ENCODE peak calls at places on chromosome 22, in nine cellular contexts. F is transverse colon, O is ovary, Y is A549, P is GM12891, K is IMR-90, I is Peyer's patch, R is heart left ventricle, J is esophagus muscularis mucosa. G is an unnamed sample.

GRCh38 chr22:43135565-43135964 is 7.6 kb downstream of the MCAT start:
- DNase-seq in R (no peak), K (no peak), I (no peak), P (no peak), F (no peak), O (no peak), J (no peak), Y (no peak), G (no peak)

GRCh38 chr22:29152381-29153138 is 53.1 kb upstream of the EMID1 start:
- DNase-seq in K (no peak), J (no peak), O (peak), I (no peak), P (no peak), Y (no peak), F (no peak), R (no peak), G (peak)

GRCh38 chr22:37639070-37639760 is at the start of gene SH3BP1:
- DNase-seq in Y (no peak), P (peak), K (no peak), O (peak), I (peak), J (no peak), R (no peak), F (peak), G (peak)

GRCh38 chr22:45846952-45847351 is 130.0 kb downstream of the WNT7B start:
- DNase-seq in R (no peak), Y (no peak), I (no peak), J (no peak), F (no peak), K (no peak), O (no peak), P (no peak), G (peak)

GRCh38 chr22:37427711-37428635 is 694 bp upstream of the ELFN2 start:
- DNase-seq in P (no peak), F (no peak), R (no peak), Y (no peak), O (no peak), J (no peak), K (no peak), I (no peak), G (no peak)

GRCh38 chr22:45886502-45886901 is 90.5 kb downstream of the WNT7B start:
- DNase-seq in J (no peak), F (no peak), R (no peak), Y (no peak), I (no peak), O (no peak), P (no peak), K (no peak), G (no peak)

GRCh38 chr22:29301716-29302401 is 4.6 kb upstream of the GAS2L1 start:
- DNase-seq in P (no peak), K (no peak), Y (no peak), F (no peak), R (no peak), I (no peak), J (no peak), O (no peak), G (peak)

GRCh38 chr22:46780453-46780852 is 18.0 kb downstream of the TBC1D22A start:
- DNase-seq in R (no peak), K (no peak), O (no peak), I (no peak), F (no peak), P (no peak), Y (no peak), J (no peak), G (no peak)

GRCh38 chr22:27318516-27318915 is 483.0 kb downstream of the MN1 start:
- DNase-seq in Y (no peak), I (no peak), P (no peak), R (peak), O (peak), K (peak), F (peak), J (no peak), G (peak)

GRCh38 chr22:43832393-43833265 is 20.5 kb upstream of the EFCAB6 start:
- DNase-seq in O (no peak), K (no peak), I (no peak), J (no peak), R (no peak), Y (no peak), P (no peak), F (no peak), G (no peak)

GRCh38 chr22:21707677-21708076 is 27.9 kb downstream of the YPEL1 start:
- DNase-seq in K (peak), P (no peak), I (no peak), J (no peak), Y (no peak), O (no peak), R (no peak), F (no peak), G (peak)

GRCh38 chr22:44042822-44043221 is 18.7 kb downstream of the PARVB start:
- DNase-seq in P (no peak), K (peak), O (no peak), F (no peak), R (no peak), I (no peak), J (no peak), Y (no peak), G (peak)

GRCh38 chr22:30445438-30445936 is 19.9 kb downstream of the MTFP1 start:
- DNase-seq in K (peak), Y (no peak), P (no peak), I (no peak), O (no peak), R (no peak), F (no peak), J (no peak), G (no peak)

GRCh38 chr22:22178566-22178965 is 66.0 kb upstream of the VPREB1 start:
- DNase-seq in I (no peak), P (no peak), R (no peak), F (no peak), K (no peak), J (no peak), Y (no peak), O (no peak), G (no peak)

GRCh38 chr22:28899199-28899853 is 16.0 kb downstream of the ZNRF3 start:
- DNase-seq in F (no peak), K (peak), O (no peak), J (no peak), Y (no peak), I (no peak), P (no peak), R (no peak), G (no peak)

GRCh38 chr22:44990810-44991209 is 19.0 kb downstream of the PHF21B start:
- DNase-seq in F (no peak), O (no peak), K (no peak), I (no peak), R (no peak), P (no peak), Y (no peak), J (no peak), G (no peak)

GRCh38 chr22:21709688-21710087 is 25.9 kb downstream of the YPEL1 start:
- DNase-seq in P (no peak), Y (no peak), J (no peak), R (no peak), K (no peak), F (no peak), I (no peak), O (no peak), G (no peak)

GRCh38 chr22:46067159-46068111 is 82.9 kb upstream of the PPARA start:
- DNase-seq in K (no peak), R (no peak), I (no peak), P (no peak), O (no peak), F (peak), J (no peak), Y (no peak), G (no peak)

GRCh38 chr22:45885171-45885840 is 91.7 kb downstream of the WNT7B start:
- DNase-seq in P (no peak), K (no peak), Y (no peak), J (no peak), O (no peak), F (no peak), R (no peak), I (no peak), G (no peak)

GRCh38 chr22:29011200-29011867 is 50.3 kb downstream of the C22orf31 start:
- DNase-seq in J (no peak), F (peak), O (no peak), R (no peak), I (no peak), K (no peak), Y (no peak), P (no peak), G (no peak)

GRCh38 chr22:46946383-46946965 is 184.0 kb downstream of the TBC1D22A start:
- DNase-seq in J (no peak), Y (no peak), K (no peak), O (no peak), P (no peak), I (no peak), F (no peak), R (no peak), G (no peak)

GRCh38 chr22:44455151-44455962 is 42.7 kb downstream of the RTL6 start:
- DNase-seq in K (no peak), R (no peak), F (peak), I (peak), O (no peak), J (peak), P (no peak), Y (no peak), G (no peak)

GRCh38 chr22:19760652-19761002 is at the start of gene TBX1:
- DNase-seq in J (no peak), I (no peak), R (no peak), Y (no peak), P (no peak), K (no peak), F (no peak), O (no peak), G (no peak)
- TF ChIP-seq POLR2A in J (no peak), I (no peak), R (no peak), Y (peak), P (no peak), K (no peak), F (no peak), O (no peak), G (no peak)

DNA sequence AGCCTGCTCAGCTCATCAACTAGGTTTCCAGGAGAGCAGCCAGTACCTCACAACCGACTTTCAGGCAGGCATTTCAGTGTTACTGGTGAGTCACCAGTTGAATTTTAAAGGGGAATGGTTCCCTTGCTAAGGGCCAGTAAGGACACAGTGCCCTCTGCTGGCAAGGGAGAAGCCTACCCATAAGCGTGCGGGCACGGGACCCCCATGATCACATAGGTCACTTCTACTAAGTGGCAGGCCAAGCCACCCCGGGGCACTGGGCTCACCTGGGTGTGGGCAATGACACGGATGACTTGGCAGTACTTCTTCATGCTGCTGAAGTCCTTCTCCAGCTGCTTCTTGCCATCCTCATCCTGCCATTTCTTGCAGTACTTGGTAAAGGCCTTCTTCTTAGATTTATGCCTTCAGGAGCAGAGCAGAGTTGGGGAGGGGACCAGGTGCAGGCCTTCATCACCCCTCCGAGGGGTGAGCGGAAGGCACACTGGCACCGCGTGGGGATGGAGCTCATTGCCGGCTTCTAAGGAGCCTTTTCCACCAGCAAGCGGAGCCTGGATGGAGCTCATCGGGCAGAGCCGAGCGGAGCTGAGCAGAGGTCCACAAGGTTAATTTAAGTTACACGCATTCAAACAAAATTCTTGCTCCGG is 2.9 kb downstream of the RPL3 start:
- DNase-seq in F (peak), Y (no peak), I (peak), P (no peak), K (peak), O (peak), R (peak), J (no peak), G (peak)
- TF ChIP-seq POLR2A in F (no peak), Y (no peak), I (no peak), P (peak), K (peak), O (peak), R (no peak), J (no peak), G (no peak)

DNA sequence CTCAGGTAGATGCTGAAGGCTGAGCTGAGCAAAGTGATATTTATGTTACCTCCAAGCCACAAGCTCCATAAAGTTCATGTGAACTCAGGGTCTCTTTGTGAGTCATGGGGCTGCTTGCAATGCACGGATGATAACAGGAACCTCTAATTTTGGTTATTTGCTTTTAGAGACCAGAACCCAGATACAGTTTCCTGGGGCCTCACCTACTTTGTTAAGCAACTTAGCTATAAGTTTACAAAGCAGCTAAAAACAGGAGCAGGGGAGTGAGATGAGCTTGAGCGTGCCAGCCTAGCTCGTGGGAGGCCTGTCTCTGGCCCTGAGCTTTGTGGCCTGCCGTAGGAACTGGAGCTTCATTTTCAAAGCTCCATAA is 29.2 kb downstream of the SREBF2 start:
- DNase-seq in K (peak), J (no peak), F (no peak), P (no peak), I (peak), Y (no peak), R (no peak), O (no peak), G (no peak)
- TF ChIP-seq POLR2A in K (no peak), J (no peak), F (no peak), P (no peak), I (no peak), Y (no peak), R (no peak), O (no peak), G (no peak)

GRCh38 chr22:23213581-23214341 is 33.5 kb downstream of the BCR start:
- DNase-seq in P (no peak), J (no peak), I (no peak), K (no peak), Y (no peak), R (no peak), F (no peak), O (no peak), G (no peak)
- TF ChIP-seq POLR2A in P (no peak), J (no peak), I (no peak), K (no peak), Y (no peak), R (no peak), F (no peak), O (no peak), G (no peak)

DNA sequence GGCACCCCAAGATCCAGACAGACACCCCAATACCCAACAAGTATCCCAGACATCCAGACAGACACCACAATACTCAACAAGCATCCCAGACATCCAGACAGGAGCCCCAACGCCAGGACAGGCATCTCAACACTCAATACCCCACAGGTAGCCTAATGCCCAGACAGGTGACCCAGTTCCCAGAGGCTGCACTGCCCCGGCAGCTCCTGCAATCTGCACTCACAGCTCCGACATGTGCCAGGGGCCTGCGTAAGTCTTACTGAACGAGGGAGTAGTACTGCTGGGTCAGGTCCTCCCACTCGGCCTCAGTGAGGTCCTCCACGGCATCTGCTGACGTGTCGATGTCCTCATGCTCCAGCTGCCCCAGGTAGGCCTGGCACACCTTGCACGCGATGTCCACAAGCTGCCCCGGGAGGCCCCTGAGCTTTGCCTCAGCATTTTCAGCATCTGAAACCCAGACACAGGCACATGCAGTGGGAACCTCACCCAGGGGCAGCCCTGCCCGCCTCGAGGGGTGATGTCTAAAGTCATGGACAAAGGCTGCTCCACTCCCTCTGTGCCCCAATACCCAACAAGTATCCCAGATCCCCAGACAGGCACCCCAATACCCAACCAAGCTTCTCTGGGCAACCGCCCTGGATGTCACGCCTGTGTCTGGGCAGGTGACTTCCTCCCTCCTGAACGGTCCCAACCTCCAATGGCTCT is 16.6 kb downstream of the TTLL8 start:
- DNase-seq in P (no peak), K (no peak), R (no peak), F (no peak), J (no peak), O (no peak), I (no peak), Y (no peak), G (no peak)
- TF ChIP-seq POLR2A in P (no peak), K (no peak), R (no peak), F (no peak), J (no peak), O (no peak), I (no peak), Y (no peak), G (no peak)

DNA sequence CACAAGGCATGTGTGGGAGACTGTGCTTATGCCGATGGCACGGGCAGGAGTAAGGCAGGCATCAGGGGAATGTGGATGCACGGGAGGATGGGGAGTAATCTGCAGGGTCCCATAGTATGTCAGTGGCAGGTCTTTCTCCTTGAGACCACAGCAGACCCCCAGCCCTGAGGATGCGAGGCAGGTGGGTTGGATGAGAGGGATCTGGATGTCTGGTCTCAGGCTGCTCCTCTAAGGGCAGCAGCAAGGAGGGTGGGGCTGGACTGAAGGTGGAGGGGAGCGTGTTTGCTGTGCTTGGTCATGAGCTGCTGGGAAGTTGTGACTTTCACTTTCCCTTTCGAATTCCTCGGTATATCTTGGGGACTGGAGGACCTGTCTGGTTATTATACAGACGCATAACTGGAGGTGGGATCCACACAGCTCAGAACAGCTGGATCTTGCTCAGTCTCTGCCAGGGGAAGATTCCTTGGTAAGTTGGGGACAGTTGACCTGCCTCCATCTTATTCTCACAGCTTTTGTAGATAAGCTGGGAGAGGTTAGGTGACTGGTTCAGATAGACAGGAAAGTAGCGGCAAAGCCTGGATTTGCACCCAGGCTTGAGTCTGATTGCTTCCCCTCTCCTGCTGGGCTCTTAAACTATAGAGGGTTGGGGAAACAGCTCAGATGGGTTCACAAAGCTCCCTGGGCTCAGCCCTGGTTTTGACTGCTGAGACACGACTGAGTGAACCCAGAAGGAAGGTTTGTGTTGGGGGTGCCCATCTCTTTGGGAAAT is at the start of gene APOL1:
- DNase-seq in O (peak), J (no peak), P (peak), R (peak), Y (no peak), F (peak), I (peak), K (peak), G (peak)
- TF ChIP-seq POLR2A in O (peak), J (no peak), P (peak), R (no peak), Y (no peak), F (peak), I (peak), K (no peak), G (peak)

GRCh38 chr22:23895599-23896144 is 1.5 kb downstream of the MIF start:
- DNase-seq in O (no peak), P (no peak), I (no peak), J (no peak), Y (no peak), K (no peak), R (no peak), F (no peak), G (no peak)

GRCh38 chr22:23893446-23893956 is 682 bp upstream of the MIF start:
- DNase-seq in I (no peak), R (no peak), O (no peak), Y (no peak), F (no peak), J (no peak), K (no peak), P (no peak), G (no peak)

GRCh38 chr22:23892626-23893445 is 1.3 kb upstream of the MIF start:
- DNase-seq in K (no peak), P (no peak), O (no peak), I (no peak), Y (no peak), F (no peak), R (no peak), J (no peak), G (no peak)

GRCh38 chr22:23894710-23895598 is 771 bp downstream of the MIF start:
- DNase-seq in K (peak), P (peak), J (no peak), I (peak), F (peak), R (peak), O (peak), Y (peak), G (peak)

GRCh38 chr22:23893957-23894709 is at the start of gene MIF:
- DNase-seq in K (peak), F (peak), J (peak), P (peak), O (peak), I (peak), R (peak), Y (peak), G (peak)
- TF ChIP-seq POLR2A in K (peak), F (peak), J (peak), P (peak), O (peak), I (peak), R (peak), Y (peak), G (peak)

DNA sequence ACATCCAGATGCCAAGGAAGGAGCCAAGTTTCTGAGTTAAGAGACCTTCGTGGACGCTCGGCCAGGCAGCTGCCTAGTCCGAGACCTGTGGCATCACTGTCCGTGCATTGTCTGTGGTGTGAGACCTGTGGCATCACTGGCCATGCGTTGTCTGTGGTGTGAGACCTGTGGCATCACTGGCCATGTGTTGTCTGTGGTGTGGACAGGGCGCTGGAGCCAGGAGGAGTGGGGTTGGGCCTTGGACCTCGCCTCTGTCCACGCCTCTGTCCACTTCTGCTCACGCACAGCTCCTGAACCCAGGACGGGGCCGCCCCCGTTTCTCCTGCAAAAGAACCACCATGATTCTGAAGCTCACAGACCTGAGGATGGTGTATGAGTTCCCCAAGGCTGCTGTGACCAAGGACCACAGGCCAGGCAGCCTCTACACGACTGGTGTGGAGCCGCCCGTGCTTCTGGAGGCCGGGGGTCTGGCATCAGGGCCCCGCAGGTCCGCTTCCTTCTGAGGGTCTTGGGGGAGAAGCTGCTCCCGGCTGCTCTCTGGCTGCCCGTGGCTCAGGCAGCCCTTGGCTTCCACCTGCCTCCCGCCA is 1218.3 kb downstream of the BRD1 start:
- DNase-seq in I (no peak), O (no peak), Y (no peak), R (no peak), J (no peak), P (no peak), F (no peak), K (no peak), G (no peak)
- TF ChIP-seq POLR2A in I (no peak), O (no peak), Y (no peak), R (no peak), J (no peak), P (no peak), F (no peak), K (no peak), G (no peak)